ENCODE peak calls at places on chromosomes 3 and 15, in four cellular contexts. O, X, Q and D are unnamed samples.

GRCh38 chr3:31937225-31937624 is 43.8 kb downstream of the OSBPL10 start:
- DNase-seq in O (no peak), X (no peak), Q (no peak), D (no peak)

GRCh38 chr3:141905129-141905528 is 28.7 kb downstream of the ATP1B3 start:
- DNase-seq in O (no peak), X (no peak), Q (no peak), D (no peak)

GRCh38 chr15:93162560-93162959 is 73.5 kb upstream of the RGMA start:
- DNase-seq in O (no peak), X (no peak), Q (no peak), D (no peak)

GRCh38 chr15:72382146-72382545 is 6.3 kb upstream of the HEXA start:
- DNase-seq in O (no peak), X (no peak), Q (no peak), D (peak)

GRCh38 chr15:99341786-99342185 is 90.5 kb downstream of the LRRC28 start:
- DNase-seq in O (no peak), X (no peak), Q (no peak), D (peak)

GRCh38 chr3:156582784-156583183 is 27.9 kb upstream of the SSR3 start:
- DNase-seq in O (no peak), X (no peak), Q (no peak), D (no peak)

GRCh38 chr3:87836026-87836425 is 222.8 kb downstream of the CGGBP1 start:
- DNase-seq in O (no peak), X (no peak), Q (no peak), D (no peak)

GRCh38 chr3:111723293-111723963 is 128.3 kb upstream of the ZBED2 start:
- DNase-seq in O (no peak), X (no peak), Q (peak), D (peak)

GRCh38 chr3:49104052-49104426 is 518 bp downstream of the QARS1 start:
- DNase-seq in O (no peak), X (no peak), Q (no peak), D (no peak)